ENCODE peak calls at places on chromosome 17, in seven cellular contexts. T, F, Y, X, V, J and A are unnamed samples.
A peak's percentile ranks its signal among the peaks of the same experiment; 100 is the strongest.

GRCh38 chr17:56833812-56834379 is at the start of the genes C17orf67 and DGKE:
- DNase-seq in T (peak; percentile 72), X (peak; percentile 100), J (peak; percentile 86), F (peak; percentile 98), V (peak; percentile 86), Y (peak; percentile 96), A (peak; percentile 81)

GRCh38 chr17:1977583-1978395 is 47.3 kb downstream of the RTN4RL1 start:
- DNase-seq in Y (no peak), J (no peak), T (no peak), F (peak; percentile 81), X (peak; percentile 89), V (no peak), A (no peak)

GRCh38 chr17:19372004-19372365 is 6.3 kb upstream of the MAPK7 start:
- DNase-seq in F (no peak), Y (no peak), V (no peak), T (no peak), J (no peak), X (no peak), A (no peak)

GRCh38 chr17:60087882-60088669 is 9.4 kb upstream of the HEATR6 start:
- DNase-seq in T (no peak), Y (peak; percentile 36), V (peak; percentile 41), F (no peak), J (no peak), X (no peak), A (no peak)

GRCh38 chr17:38925263-38925995 is at the start of gene LASP1NB:
- DNase-seq in J (no peak), X (peak; percentile 93), V (no peak), Y (no peak), T (no peak), F (peak; percentile 76), A (no peak)

GRCh38 chr17:67043283-67043682 is 1.1 kb upstream of the CACNG1 start:
- DNase-seq in X (no peak), Y (no peak), J (no peak), V (no peak), T (no peak), F (no peak), A (no peak)

GRCh38 chr17:33908363-33909064 is 346.6 kb upstream of the CCL2 start:
- DNase-seq in J (no peak), T (no peak), F (no peak), Y (peak; percentile 70), V (no peak), X (no peak), A (no peak)

GRCh38 chr17:31053076-31053475 is 41.7 kb upstream of the NF1 start:
- DNase-seq in T (no peak), F (no peak), Y (no peak), X (no peak), J (no peak), V (no peak), A (no peak)

GRCh38 chr17:19744492-19744891 is 3.6 kb downstream of the ALDH3A1 start:
- DNase-seq in V (no peak), F (peak; percentile 69), X (no peak), J (no peak), Y (no peak), T (no peak), A (no peak)

GRCh38 chr17:83126275-83126930 is 47.0 kb downstream of the METRNL start:
- DNase-seq in Y (peak; percentile 30), V (no peak), F (no peak), J (no peak), T (no peak), X (no peak), A (no peak)

GRCh38 chr17:81517339-81518112 is 4.9 kb upstream of the ACTG1 start:
- DNase-seq in J (peak; percentile 82), X (no peak), V (no peak), T (peak; percentile 82), Y (no peak), F (peak; percentile 56), A (peak; percentile 88)

GRCh38 chr17:81520021-81520894 is 7.7 kb upstream of the ACTG1 start:
- DNase-seq in F (no peak), T (no peak), V (no peak), X (no peak), J (no peak), Y (no peak), A (no peak)

GRCh38 chr17:81518785-81519283 is 6.2 kb upstream of the ACTG1 start:
- DNase-seq in T (no peak), V (no peak), X (no peak), J (no peak), F (no peak), Y (peak; percentile 64), A (no peak)

GRCh38 chr17:81518113-81518784 is 5.7 kb upstream of the ACTG1 start:
- DNase-seq in T (no peak), J (no peak), F (peak; percentile 58), X (no peak), Y (no peak), V (no peak), A (no peak)

GRCh38 chr17:81519284-81520020 is 6.9 kb upstream of the ACTG1 start:
- DNase-seq in X (no peak), Y (peak; percentile 84), T (no peak), J (peak; percentile 79), V (no peak), F (peak; percentile 69), A (peak; percentile 74)
- TF ChIP-seq TAF1 in X (no peak), Y (no peak), T (no peak), J (no peak), V (no peak), F (no peak), A (no peak)

DNA sequence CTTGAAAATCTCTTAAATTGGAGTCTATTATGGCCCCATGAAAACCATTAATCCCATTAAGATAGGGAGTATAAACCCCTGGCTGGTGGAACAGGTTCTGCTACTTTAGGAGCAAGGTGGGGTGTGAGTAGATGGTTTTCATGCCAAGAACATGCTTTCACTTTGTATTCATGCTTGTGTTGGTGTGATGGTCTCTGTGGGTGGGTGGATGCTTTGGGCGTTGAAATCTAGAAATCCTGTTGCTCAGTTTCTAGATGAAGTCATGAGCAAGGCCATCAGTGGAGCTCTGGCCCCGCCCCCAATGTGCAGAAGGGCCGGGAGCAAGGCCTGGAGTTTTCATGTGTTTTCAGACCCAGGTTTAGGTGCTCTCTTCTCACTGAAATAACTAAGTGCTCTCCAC is 20.1 kb downstream of the PLD6 start:
- DNase-seq in Y (no peak), X (no peak), V (no peak), F (no peak), T (no peak), J (no peak), A (peak; percentile 43)
- TF ChIP-seq POLR2AphosphoS5 in Y (no peak), X (no peak), V (no peak), F (no peak), T (no peak), J (no peak), A (no peak)

DNA sequence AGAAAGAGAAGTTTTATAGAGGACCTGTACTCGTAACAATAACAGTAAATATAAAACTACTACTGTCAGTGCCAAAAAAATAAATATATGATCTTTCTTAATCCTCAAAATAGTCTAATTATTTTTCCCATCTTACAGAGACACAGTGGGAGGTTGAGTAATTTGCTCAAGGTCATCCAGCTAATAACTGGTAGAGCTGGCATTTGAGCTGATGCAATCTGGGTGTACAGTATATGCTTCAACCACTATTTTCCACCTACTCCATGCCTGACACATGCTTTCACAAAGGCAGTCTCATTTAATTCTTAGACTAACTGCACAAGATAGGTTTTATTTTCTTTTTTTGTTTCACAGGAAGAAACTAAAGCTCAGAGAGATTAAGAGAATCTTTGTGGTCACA is 33.6 kb downstream of the PIGL start:
- DNase-seq in J (no peak), X (no peak), Y (no peak), F (no peak), V (peak; percentile 70), T (no peak), A (no peak)
- TF ChIP-seq TAF1 in J (no peak), X (no peak), Y (no peak), F (no peak), V (no peak), T (no peak), A (no peak)

GRCh38 chr17:80890551-80890930 is 101.1 kb upstream of the CHMP6 start:
- DNase-seq in Y (no peak), J (no peak), V (no peak), X (no peak), F (no peak), T (no peak), A (no peak)

GRCh38 chr17:80892900-80893603 is 98.6 kb upstream of the CHMP6 start:
- DNase-seq in J (no peak), V (no peak), X (no peak), Y (no peak), F (no peak), T (no peak), A (no peak)

GRCh38 chr17:80891096-80892018 is 100.3 kb upstream of the CHMP6 start:
- DNase-seq in F (no peak), T (peak; percentile 56), X (no peak), V (no peak), Y (peak; percentile 74), J (no peak), A (no peak)

GRCh38 chr17:80893604-80894438 is 97.8 kb upstream of the CHMP6 start:
- DNase-seq in F (no peak), Y (no peak), X (no peak), V (no peak), J (no peak), T (no peak), A (no peak)

GRCh38 chr17:80892019-80892855 is 99.4 kb upstream of the CHMP6 start:
- DNase-seq in V (no peak), Y (peak; percentile 93), F (no peak), J (no peak), X (no peak), T (peak; percentile 77), A (peak; percentile 83)
- TF ChIP-seq POLR2AphosphoS5 in V (no peak), Y (no peak), F (no peak), J (no peak), X (no peak), T (no peak), A (no peak)

GRCh38 chr17:16443390-16444257 is 28.3 kb downstream of the TRPV2 start:
- DNase-seq in F (peak; percentile 62), Y (no peak), V (no peak), X (no peak), T (no peak), J (no peak), A (no peak)
- TF ChIP-seq TAF1 in F (peak; percentile 17), Y (no peak), V (no peak), X (peak; percentile 10), T (no peak), J (no peak), A (no peak)

DNA sequence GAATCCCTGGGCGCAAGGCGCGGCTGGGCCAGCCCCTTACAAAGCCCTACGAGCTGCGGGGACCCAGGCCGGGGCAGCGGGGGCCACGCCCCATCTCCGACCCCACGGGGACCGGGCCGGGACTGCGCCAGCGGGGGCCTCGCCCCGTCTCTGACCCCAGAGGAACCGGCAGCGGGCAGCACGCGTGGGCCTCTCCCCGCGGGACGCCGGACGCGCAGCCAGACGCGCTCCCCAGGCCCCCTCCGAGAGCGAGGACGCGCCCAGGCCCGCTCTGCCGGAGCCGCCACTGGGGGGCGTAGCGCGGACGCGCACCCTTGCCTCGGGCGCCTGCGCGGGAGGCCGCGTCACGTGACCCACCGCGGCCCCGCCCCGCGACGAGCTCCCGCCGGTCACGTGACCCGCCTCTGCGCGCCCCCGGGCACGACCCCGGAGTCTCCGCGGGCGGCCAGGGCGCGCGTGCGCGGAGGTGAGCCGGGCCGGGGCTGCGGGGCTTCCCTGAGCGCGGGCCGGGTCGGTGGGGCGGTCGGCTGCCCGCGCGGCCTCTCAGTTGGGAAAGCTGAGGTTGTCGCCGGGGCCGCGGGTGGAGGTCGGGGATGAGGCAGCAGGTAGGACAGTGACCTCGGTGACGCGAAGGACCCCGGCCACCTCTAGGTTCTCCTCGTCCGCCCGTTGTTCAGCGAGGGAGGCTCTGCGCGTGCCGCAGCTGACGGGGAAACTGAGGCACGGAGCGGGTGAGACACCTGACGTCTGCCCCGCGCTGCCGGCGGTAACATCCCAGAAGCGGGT is at the start of gene GAA:
- DNase-seq in Y (peak; percentile 86), F (peak; percentile 96), X (peak; percentile 100), V (peak; percentile 62), J (peak; percentile 100), T (peak; percentile 28), A (peak; percentile 99)
- TF ChIP-seq POLR2AphosphoS5 in Y (no peak), F (peak; percentile 63), X (peak; percentile 87), V (peak; percentile 59), J (no peak), T (no peak), A (no peak)